ENCODE peak calls at places on chromosomes 7 and 10, in nine cellular contexts. L is brain microvascular endothelial cell, C is IMR-90, X is PC-3, E is A549, Z is tibial artery, M is sigmoid colon, U is AG04450, R is psoas muscle. S is an unnamed sample.

GRCh38 chr10:88194961-88195367 is 331.5 kb downstream of the PTEN start:
- DNase-seq in L (no peak), Z (no peak), C (peak; percentile 41), E (no peak), U (no peak), R (no peak), M (no peak), X (no peak), S (peak; percentile 51)

GRCh38 chr10:88386878-88387773 is 196.0 kb downstream of the RNLS start:
- DNase-seq in Z (no peak), X (no peak), M (peak; percentile 61), C (peak; percentile 82), E (peak; percentile 33), U (peak; percentile 44), R (no peak), L (peak; percentile 96), S (peak; percentile 21)

GRCh38 chr7:137475966-137476365 is 132.4 kb upstream of the PTN start:
- DNase-seq in Z (no peak), C (no peak), U (no peak), L (no peak), M (no peak), R (no peak), X (peak; percentile 31), E (no peak), S (no peak)

GRCh38 chr7:120185940-120186682 is 86.9 kb upstream of the KCND2 start:
- DNase-seq in R (no peak), C (peak; percentile 1), M (no peak), Z (no peak), X (no peak), L (no peak), E (no peak), U (no peak), S (no peak)

GRCh38 chr10:119805702-119806230 is 66.9 kb downstream of the MCMBP start:
- DNase-seq in C (no peak), E (no peak), M (no peak), R (no peak), L (no peak), U (no peak), X (no peak), Z (no peak), S (no peak)

GRCh38 chr7:139696547-139696946 is 81.3 kb downstream of the HIPK2 start:
- DNase-seq in R (no peak), E (no peak), X (no peak), M (no peak), L (no peak), U (no peak), C (no peak), Z (no peak), S (no peak)

GRCh38 chr7:30789334-30789711 is 18.1 kb downstream of the MINDY4 start:
- DNase-seq in R (no peak), M (no peak), Z (peak; percentile 81), E (no peak), C (peak; percentile 89), U (no peak), X (peak; percentile 68), L (peak; percentile 44), S (peak; percentile 96)

GRCh38 chr10:24873281-24873683 is 79.1 kb downstream of the PRTFDC1 start:
- DNase-seq in M (no peak), X (no peak), E (no peak), L (peak; percentile 96), U (peak; percentile 88), C (peak; percentile 95), Z (no peak), R (no peak), S (peak; percentile 92)

GRCh38 chr7:128755816-128756476 is 16.8 kb downstream of the CALU start:
- DNase-seq in M (peak; percentile 87), U (peak; percentile 86), X (no peak), Z (peak; percentile 73), C (peak; percentile 96), E (no peak), L (peak; percentile 88), R (no peak), S (peak; percentile 91)

GRCh38 chr7:32519763-32520162 is 24.5 kb downstream of the AVL9 start:
- DNase-seq in M (no peak), U (no peak), X (no peak), E (no peak), Z (no peak), L (no peak), C (no peak), R (no peak), S (no peak)

GRCh38 chr10:30151581-30152389 is 92.4 kb upstream of the JCAD start:
- DNase-seq in U (peak; percentile 56), X (peak; percentile 69), R (no peak), C (peak; percentile 88), M (no peak), L (peak; percentile 92), E (no peak), Z (peak; percentile 84), S (peak; percentile 92)

GRCh38 chr10:59006511-59007306 is 169.7 kb upstream of the PHYHIPL start:
- DNase-seq in R (no peak), E (peak; percentile 63), U (no peak), M (no peak), C (peak; percentile 48), Z (peak; percentile 74), X (peak; percentile 37), L (peak; percentile 71), S (peak; percentile 59)

GRCh38 chr10:1628757-1629156 is 108.6 kb downstream of the ADARB2 start:
- DNase-seq in Z (no peak), U (no peak), E (no peak), L (no peak), X (no peak), R (no peak), M (peak; percentile 27), C (no peak), S (no peak)

GRCh38 chr7:47361229-47361628 is 220.7 kb downstream of the TNS3 start:
- DNase-seq in Z (no peak), U (no peak), C (no peak), M (no peak), E (no peak), X (no peak), L (no peak), R (no peak), S (no peak)

GRCh38 chr10:120456626-120457430 is at the start of gene PLPP4:
- DNase-seq in E (no peak), U (no peak), Z (no peak), M (no peak), R (no peak), X (peak; percentile 53), L (peak; percentile 12), C (no peak), S (no peak)

GRCh38 chr7:43700646-43701501 is 28.4 kb downstream of the COA1 start:
- DNase-seq in U (no peak), L (no peak), M (no peak), Z (no peak), C (peak; percentile 20), E (no peak), X (no peak), R (no peak), S (peak; percentile 27)

GRCh38 chr7:43700059-43700501 is 29.2 kb downstream of the COA1 start:
- DNase-seq in Z (no peak), L (no peak), R (no peak), C (peak; percentile 82), U (peak; percentile 43), X (peak; percentile 80), M (no peak), E (peak; percentile 28), S (peak; percentile 40)

GRCh38 chr7:43702974-43703373 is 26.3 kb downstream of the COA1 start:
- DNase-seq in X (no peak), E (no peak), R (no peak), L (no peak), M (no peak), C (no peak), U (no peak), Z (no peak), S (no peak)

GRCh38 chr7:43701929-43702328 is 27.4 kb downstream of the COA1 start:
- DNase-seq in X (no peak), C (no peak), U (no peak), M (no peak), E (no peak), Z (no peak), R (no peak), L (no peak), S (no peak)

DNA sequence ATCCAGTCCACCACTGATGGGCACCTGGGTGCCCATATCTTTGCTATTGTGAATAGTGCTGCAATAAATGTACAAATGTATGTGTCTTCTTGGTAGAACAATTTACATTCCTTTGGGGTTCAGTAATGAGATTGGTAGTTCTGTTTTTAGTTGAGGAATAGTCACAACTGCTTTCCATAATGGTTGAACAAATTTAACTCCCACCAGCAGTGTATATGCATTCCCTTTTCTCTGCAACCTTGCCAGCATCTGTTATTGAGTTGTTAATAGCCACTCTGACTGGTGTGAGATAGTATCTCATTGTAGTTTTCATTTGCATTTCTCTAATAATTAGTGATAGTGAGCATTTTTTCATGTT is 27.8 kb downstream of the COA1 start:
- DNase-seq in X (no peak), L (no peak), C (peak; percentile 57), M (no peak), U (no peak), E (no peak), Z (no peak), R (no peak), S (peak; percentile 21)
- H3K4me3 ChIP-seq in X (no peak overlapping the region), L (no peak overlapping the region), C (no peak overlapping the region), M (no peak overlapping the region), U (no peak overlapping the region), E (no peak overlapping the region), Z (no peak overlapping the region), R (no peak overlapping the region), S (no peak overlapping the region)

GRCh38 chr10:112446855-112447691 is at the start of the genes VTI1A and ZDHHC6:
- DNase-seq in M (peak; percentile 90), X (peak; percentile 75), R (peak; percentile 94), E (peak; percentile 68), L (peak; percentile 80), Z (peak; percentile 87), U (peak; percentile 61), C (peak; percentile 84), S (peak; percentile 75)
- TF ChIP-seq CTCF in M (no peak), X (no peak), R (peak; percentile 22), E (no peak), L (peak; percentile 51), Z (no peak), U (peak; percentile 43), C (peak; percentile 24), S (no peak)

GRCh38 chr10:104300002-104300735 is 31.2 kb downstream of the GSTO2 start:
- DNase-seq in Z (peak; percentile 88), L (peak; percentile 99), E (no peak), X (peak; percentile 31), U (peak; percentile 94), C (peak; percentile 100), R (no peak), M (peak; percentile 88), S (peak; percentile 97)
- H3K4me3 ChIP-seq in Z (peak overlapping the region; percentile 23), L (peak overlapping the region; percentile 35), E (no peak overlapping the region), X (no peak overlapping the region), U (peak overlapping the region; percentile 48), C (no peak overlapping the region), R (no peak overlapping the region), M (no peak overlapping the region), S (no peak overlapping the region)

DNA sequence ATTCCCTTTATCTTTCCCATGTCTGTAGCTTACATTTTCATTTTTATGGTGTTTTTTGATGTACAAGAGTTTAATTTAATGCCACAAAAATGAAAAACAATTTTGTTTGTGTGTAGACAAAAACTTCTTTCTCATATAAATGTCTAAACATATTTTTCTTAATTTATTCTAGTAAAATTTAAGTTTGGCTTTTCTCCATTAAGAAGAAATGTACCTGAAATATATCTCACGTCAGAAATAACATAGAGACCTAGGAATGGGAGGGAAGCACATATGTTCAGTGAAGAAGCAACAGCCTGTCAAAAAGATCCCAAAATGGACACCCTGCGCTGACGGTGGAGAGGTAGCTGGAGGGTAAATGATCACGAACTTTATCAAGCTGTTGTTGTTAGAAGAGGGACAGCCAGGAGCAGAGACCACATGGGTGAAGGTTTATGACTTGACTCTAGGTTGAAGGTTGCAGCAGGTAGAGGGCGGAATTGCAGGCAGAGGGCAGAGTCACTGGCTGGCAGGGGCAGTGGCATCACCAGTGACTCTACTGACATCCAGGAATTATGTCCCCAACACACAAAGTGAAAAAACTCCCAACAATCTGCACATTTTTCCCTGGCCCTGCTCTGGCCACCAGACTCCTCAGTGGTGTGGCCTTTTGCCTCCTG is 225.9 kb upstream of the PRSS58 start:
- DNase-seq in U (no peak), E (no peak), X (no peak), Z (peak; percentile 32), R (no peak), C (no peak), L (no peak), M (no peak), S (no peak)
- TF ChIP-seq CTCF in U (no peak), E (peak; percentile 26), X (peak; percentile 14), Z (no peak), R (no peak), C (no peak), L (peak; percentile 13), M (no peak), S (no peak)

S was measured in foreskin fibroblast.